ENCODE peak calls at places on chromosome 20, in seven cellular contexts. A is ovary, V is endothelial cell of umbilical vein, N is adrenal gland, D is HCT116, S is heart left ventricle, L is esophagus muscularis mucosa. K is an unnamed sample. For H3K27me3, the result is how much of the 10 kb centered on the place peaks cover.

GRCh38 chr20:35551485-35551884 is 9.6 kb downstream of the ERGIC3 start:
- DNase-seq in A (no peak), V (no peak), N (no peak), D (no peak), S (no peak), L (no peak), K (no peak)

GRCh38 chr20:17835240-17835940 is 133.2 kb downstream of the SNX5 start:
- DNase-seq in A (peak), V (peak), N (peak), D (peak), S (peak), L (no peak), K (no peak)

GRCh38 chr20:40770564-40771307 is 81.7 kb upstream of the MAFB start:
- DNase-seq in A (no peak), V (no peak), N (peak), D (no peak), S (peak), L (no peak), K (peak)

GRCh38 chr20:34834459-34834893 is 9.0 kb upstream of the NCOA6 start:
- DNase-seq in A (no peak), V (peak), N (no peak), D (peak), S (no peak), L (no peak), K (no peak)

GRCh38 chr20:2919518-2920245 is 46.4 kb downstream of the PTPRA start:
- DNase-seq in A (no peak), V (no peak), N (no peak), D (no peak), S (no peak), L (no peak), K (no peak)

GRCh38 chr20:32480361-32481199 is 104.6 kb downstream of the NOL4L start:
- DNase-seq in A (no peak), V (peak), N (peak), D (no peak), S (no peak), L (no peak), K (peak)

GRCh38 chr20:33993800-33994623 is at the start of gene RALY:
- DNase-seq in A (peak), V (peak), N (peak), D (peak), S (peak), L (peak), K (peak)

GRCh38 chr20:49505518-49505917 is 23.1 kb upstream of the KCNB1 start:
- DNase-seq in A (peak), V (peak), N (peak), D (no peak), S (peak), L (no peak), K (peak)

GRCh38 chr20:9989066-9989724 is 45.6 kb upstream of the ANKEF1 start:
- DNase-seq in A (no peak), V (peak), N (no peak), D (no peak), S (no peak), L (no peak), K (no peak)

GRCh38 chr20:46330072-46330763 is 21.9 kb upstream of the CDH22 start:
- DNase-seq in A (no peak), V (no peak), N (no peak), D (no peak), S (no peak), L (no peak), K (peak)
- H3K27me3 ChIP-seq in A (under half), V (under half), N (under half), D (under half), S (under half), L (under half), K (under half)

GRCh38 chr20:39292193-39292736 is 330.1 kb downstream of the DHX35 start:
- DNase-seq in A (no peak), V (no peak), N (no peak), D (no peak), S (no peak), L (no peak), K (no peak)
- H3K4me3 ChIP-seq in A (no peak), V (no peak), N (no peak), D (no peak), S (no peak), L (no peak), K (no peak)

DNA sequence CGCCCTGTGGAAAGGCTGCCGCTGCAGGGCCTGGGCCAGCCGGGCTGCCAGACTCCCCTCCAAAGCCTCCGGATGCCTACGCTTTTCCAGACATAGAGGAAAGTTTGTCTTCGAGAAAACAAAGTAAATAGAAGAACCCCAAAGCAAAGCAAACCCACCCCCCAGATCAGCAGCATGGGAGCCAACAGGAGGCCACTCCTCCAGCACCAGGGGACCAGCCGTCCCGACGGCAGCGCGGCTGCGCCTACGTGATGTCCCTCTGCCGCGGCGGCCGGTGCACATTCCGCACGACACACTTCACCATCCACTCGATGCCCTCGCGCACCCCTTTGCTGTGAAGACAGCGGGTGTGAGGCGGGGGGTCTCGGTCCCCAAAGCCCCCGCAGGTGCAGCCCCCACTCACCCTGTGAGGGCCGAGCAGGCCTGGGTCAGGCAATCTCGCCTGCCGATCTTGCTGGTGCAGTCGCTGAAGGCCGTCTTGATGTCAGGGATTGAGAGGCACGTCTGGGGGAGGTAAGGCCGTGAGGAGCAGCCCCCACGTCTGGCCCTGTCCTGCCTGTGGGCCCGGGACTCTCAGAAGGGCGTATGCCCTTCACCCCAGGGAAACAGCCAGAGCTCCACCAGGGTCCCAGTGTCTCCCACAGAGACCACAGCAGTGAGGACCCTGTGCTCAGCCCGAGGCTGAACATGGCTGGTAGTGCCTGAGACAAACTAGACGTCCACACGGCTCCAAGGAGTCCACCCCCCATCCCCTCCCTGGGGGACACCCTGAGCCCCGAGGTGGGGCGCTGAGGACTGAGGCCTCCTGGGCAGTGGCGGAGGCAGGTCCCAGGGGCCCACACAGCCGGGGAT is 4.0 kb downstream of the TNFRSF6B start:
- DNase-seq in A (peak), V (no peak), N (peak), D (no peak), S (no peak), L (no peak), K (no peak)
- TF ChIP-seq POLR2A in A (no peak), V (no peak), N (no peak), D (no peak), S (no peak), L (no peak), K (no peak)

GRCh38 chr20:60934724-60935123 is 317.3 kb upstream of the CDH4 start:
- DNase-seq in A (no peak), V (no peak), N (no peak), D (no peak), S (no peak), L (no peak), K (no peak)
- H3K27me3 ChIP-seq in A (under half), V (under half), N (under half), D (under half), S (under half), L (under half), K (under half)

GRCh38 chr20:22566876-22567658 is 17.3 kb downstream of the FOXA2 start:
- DNase-seq in A (no peak), V (no peak), N (no peak), D (no peak), S (no peak), L (no peak), K (no peak)

GRCh38 chr20:22572491-22572890 is 11.9 kb downstream of the FOXA2 start:
- DNase-seq in A (no peak), V (no peak), N (no peak), D (no peak), S (no peak), L (no peak), K (no peak)

GRCh38 chr20:22572023-22572422 is 12.3 kb downstream of the FOXA2 start:
- DNase-seq in A (no peak), V (no peak), N (no peak), D (no peak), S (no peak), L (no peak), K (no peak)

GRCh38 chr20:22568872-22569344 is 15.5 kb downstream of the FOXA2 start:
- DNase-seq in A (no peak), V (no peak), N (no peak), D (no peak), S (no peak), L (no peak), K (no peak)

DNA sequence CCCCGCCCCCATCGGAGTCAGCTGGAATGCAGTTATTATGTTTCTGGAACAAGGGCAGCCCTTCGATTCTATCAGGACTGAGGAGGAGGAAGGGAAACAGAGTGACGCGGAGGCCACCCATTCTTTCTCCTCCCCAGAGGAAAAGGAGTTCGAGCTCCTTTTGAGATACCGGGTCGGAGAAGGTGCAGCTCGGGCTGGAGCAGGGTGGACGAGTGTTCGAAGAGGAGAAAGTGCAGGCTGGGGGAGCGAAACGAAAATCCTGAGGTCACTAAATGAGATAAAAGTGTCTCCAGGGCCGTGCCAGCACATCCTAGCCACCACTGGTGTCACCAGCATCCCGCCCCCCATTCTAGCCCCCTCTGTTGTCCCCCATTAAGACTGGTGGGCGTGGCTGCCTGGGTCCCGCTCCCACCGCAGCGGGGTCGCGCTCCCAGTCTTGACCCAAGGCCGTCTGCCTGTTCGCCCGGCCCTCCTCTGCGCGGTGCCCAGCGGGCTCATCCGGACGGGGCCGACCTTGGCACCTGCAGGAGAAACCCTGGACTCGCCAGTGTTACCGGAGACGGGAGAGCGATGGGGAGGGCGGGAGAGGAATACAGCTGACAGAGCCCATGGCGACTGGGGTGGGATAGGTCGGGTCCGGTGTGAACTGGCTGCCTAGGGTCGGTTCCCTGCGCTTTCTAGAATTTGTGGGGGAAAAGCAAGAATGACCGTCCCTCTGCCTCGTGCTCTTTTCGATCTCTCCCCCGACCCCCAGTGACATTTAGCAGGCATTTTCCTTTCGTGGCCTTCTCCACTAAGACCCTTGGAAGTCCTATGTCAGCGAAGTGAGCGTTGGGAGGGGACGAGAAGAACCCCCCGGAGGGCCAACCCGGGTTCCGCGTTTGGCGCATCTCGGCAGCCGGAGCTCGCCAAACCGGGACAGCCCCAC is 16.2 kb downstream of the FOXA2 start:
- DNase-seq in A (no peak), V (no peak), N (no peak), D (no peak), S (no peak), L (no peak), K (no peak)
- H3K4me3 ChIP-seq in A (no peak), V (no peak), N (no peak), D (no peak), S (no peak), L (no peak), K (no peak)

GRCh38 chr20:36836591-36837329 is 39.2 kb upstream of the TLDC2 start:
- DNase-seq in A (peak), V (peak), N (peak), D (peak), S (peak), L (no peak), K (peak)
- TF ChIP-seq POLR2A in A (no peak), V (no peak), N (no peak), D (no peak), S (no peak), L (no peak), K (no peak)

GRCh38 chr20:51171141-51171540 is 148.2 kb upstream of the KCNG1 start:
- DNase-seq in A (no peak), V (no peak), N (no peak), D (no peak), S (no peak), L (no peak), K (no peak)
- H3K27me3 ChIP-seq in A (under half), V (under half), N (under half), D (under half), S (under half), L (under half), K (under half)

DNA sequence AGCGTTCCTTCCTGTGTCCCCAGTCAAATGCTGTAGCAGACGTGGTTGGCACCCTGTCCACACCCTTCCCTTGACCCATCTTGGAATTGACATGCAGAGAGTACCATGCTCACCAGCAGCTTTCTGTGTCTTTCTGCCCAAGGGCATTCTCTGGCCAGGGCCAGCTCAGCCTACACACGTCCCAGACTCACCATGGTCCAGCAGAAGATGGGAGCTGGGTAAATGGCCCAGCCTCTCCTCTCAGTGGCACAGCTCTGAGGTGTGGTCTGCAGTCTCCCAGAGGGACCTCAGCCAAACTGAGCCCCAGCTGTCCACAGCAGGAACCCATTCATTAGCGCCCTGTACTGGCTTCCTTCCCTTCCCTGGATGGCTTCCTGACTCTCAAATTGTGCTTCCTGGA is 31.1 kb upstream of the BLCAP start:
- DNase-seq in A (no peak), V (no peak), N (no peak), D (no peak), S (no peak), L (no peak), K (no peak)
- H3K4me3 ChIP-seq in A (no peak), V (no peak), N (no peak), D (no peak), S (no peak), L (no peak), K (no peak)

GRCh38 chr20:1440024-1440423 is 26.6 kb downstream of the NSFL1C start:
- DNase-seq in A (no peak), V (peak), N (no peak), D (peak), S (no peak), L (no peak), K (no peak)

GRCh38 chr20:1438361-1438760 is 28.3 kb downstream of the NSFL1C start:
- DNase-seq in A (no peak), V (no peak), N (no peak), D (no peak), S (no peak), L (peak), K (no peak)

GRCh38 chr20:1443085-1443484 is 23.6 kb downstream of the NSFL1C start:
- DNase-seq in A (no peak), V (no peak), N (no peak), D (no peak), S (no peak), L (no peak), K (no peak)

GRCh38 chr20:1441133-1441532 is 25.5 kb downstream of the NSFL1C start:
- DNase-seq in A (no peak), V (no peak), N (no peak), D (no peak), S (no peak), L (no peak), K (no peak)

GRCh38 chr20:1442304-1442703 is 24.3 kb downstream of the NSFL1C start:
- DNase-seq in A (no peak), V (no peak), N (no peak), D (no peak), S (no peak), L (no peak), K (no peak)
- TF ChIP-seq POLR2A in A (no peak), V (no peak), N (no peak), D (no peak), S (no peak), L (no peak), K (no peak)

K was measured in thyroid gland.